ENCODE peak calls at places on chromosome 5, in nine cellular contexts. K is CD8-positive, alpha-beta T cell; X is SK-N-MC; G is GM23248; R is right lobe of liver; Y is thoracic aorta; M is heart left ventricle; I is substantia nigra; T is MM.1S. F is an unnamed sample.

GRCh38 chr5:54018438-54018837 is 291.9 kb downstream of the ARL15 start:
- DNase-seq in K (no peak), X (no peak), G (no peak), R (no peak), Y (no peak), M (no peak), I (no peak), T (no peak), F (no peak)

GRCh38 chr5:180598797-180599589 is 7.7 kb upstream of the SCGB3A1 start:
- DNase-seq in K (no peak), X (no peak), G (no peak), R (no peak), Y (no peak), M (no peak), I (no peak), T (no peak), F (no peak)

GRCh38 chr5:119286516-119287488 is 69.0 kb upstream of the TNFAIP8 start:
- DNase-seq in K (no peak), X (no peak), G (no peak), R (no peak), Y (no peak), M (no peak), I (no peak), T (no peak), F (no peak)

GRCh38 chr5:112289465-112289864 is 129.6 kb downstream of the EPB41L4A start:
- DNase-seq in K (no peak), X (no peak), G (no peak), R (no peak), Y (no peak), M (no peak), I (no peak), T (no peak), F (no peak)

GRCh38 chr5:64518784-64519183 is 13.0 kb downstream of the RGS7BP start:
- DNase-seq in K (no peak), X (no peak), G (no peak), R (no peak), Y (no peak), M (no peak), I (no peak), T (peak; percentile 53), F (no peak)

GRCh38 chr5:42689391-42689790 is 67.2 kb upstream of the CCDC152 start:
- DNase-seq in K (no peak), X (no peak), G (no peak), R (peak; percentile 49), Y (no peak), M (no peak), I (no peak), T (no peak), F (no peak)

GRCh38 chr5:40360685-40361084 is 319.0 kb upstream of the PTGER4 start:
- DNase-seq in K (no peak), X (no peak), G (no peak), R (no peak), Y (no peak), M (no peak), I (no peak), T (no peak), F (no peak)

GRCh38 chr5:131879705-131880104 is 65.8 kb downstream of the MEIKIN start:
- DNase-seq in K (no peak), X (no peak), G (no peak), R (no peak), Y (no peak), M (no peak), I (no peak), T (no peak), F (no peak)

GRCh38 chr5:176769911-176770310 is 40.4 kb upstream of the UNC5A start:
- DNase-seq in K (no peak), X (no peak), G (no peak), R (peak; percentile 24), Y (no peak), M (no peak), I (no peak), T (no peak), F (no peak)

GRCh38 chr5:180128671-180129261 is 57.2 kb upstream of the RNF130 start:
- DNase-seq in K (no peak), X (no peak), G (no peak), R (no peak), Y (no peak), M (no peak), I (peak; percentile 47), T (no peak), F (no peak)

GRCh38 chr5:42813533-42813932 is 1.8 kb upstream of the SELENOP start:
- DNase-seq in K (no peak), X (no peak), G (no peak), R (peak; percentile 65), Y (no peak), M (no peak), I (no peak), T (no peak), F (no peak)

GRCh38 chr5:88398316-88398715 is 129.7 kb upstream of the TMEM161B start:
- DNase-seq in K (no peak), X (no peak), G (no peak), R (no peak), Y (no peak), M (no peak), I (no peak), T (no peak), F (no peak)

GRCh38 chr5:53360811-53361210 is 119.6 kb upstream of the FST start:
- DNase-seq in K (no peak), X (no peak), G (peak; percentile 87), R (no peak), Y (no peak), M (no peak), I (no peak), T (no peak), F (no peak)

GRCh38 chr5:9454012-9454481 is 91.8 kb downstream of the SEMA5A start:
- DNase-seq in K (no peak), X (no peak), G (peak; percentile 74), R (no peak), Y (no peak), M (no peak), I (no peak), T (no peak), F (no peak)

GRCh38 chr5:171924493-171925122 is 81.8 kb downstream of the FBXW11 start:
- DNase-seq in K (no peak), X (no peak), G (no peak), R (no peak), Y (no peak), M (no peak), I (no peak), T (no peak), F (peak; percentile 11)

GRCh38 chr5:175765858-175766257 is 105.5 kb upstream of the CPLX2 start:
- DNase-seq in K (no peak), X (no peak), G (no peak), R (no peak), Y (no peak), M (no peak), I (no peak), T (no peak), F (no peak)

GRCh38 chr5:176131771-176132170 is 106.5 kb upstream of the SIMC1 start:
- DNase-seq in K (no peak), X (no peak), G (no peak), R (no peak), Y (no peak), M (no peak), I (no peak), T (no peak), F (no peak)

GRCh38 chr5:96997265-96997859 is 61.5 kb downstream of the LNPEP start:
- DNase-seq in K (no peak), X (peak; percentile 24), G (peak; percentile 68), R (no peak), Y (no peak), M (no peak), I (no peak), T (peak; percentile 63), F (peak; percentile 70)

GRCh38 chr5:179217956-179218355 is 127.3 kb downstream of the ADAMTS2 start:
- DNase-seq in K (no peak), X (no peak), G (no peak), R (no peak), Y (no peak), M (no peak), I (no peak), T (no peak), F (no peak)

GRCh38 chr5:43312076-43312620 is 1.1 kb downstream of the HMGCS1 start:
- DNase-seq in K (no peak), X (no peak), G (peak; percentile 7), R (no peak), Y (no peak), M (no peak), I (no peak), T (no peak), F (peak; percentile 20)

DNA sequence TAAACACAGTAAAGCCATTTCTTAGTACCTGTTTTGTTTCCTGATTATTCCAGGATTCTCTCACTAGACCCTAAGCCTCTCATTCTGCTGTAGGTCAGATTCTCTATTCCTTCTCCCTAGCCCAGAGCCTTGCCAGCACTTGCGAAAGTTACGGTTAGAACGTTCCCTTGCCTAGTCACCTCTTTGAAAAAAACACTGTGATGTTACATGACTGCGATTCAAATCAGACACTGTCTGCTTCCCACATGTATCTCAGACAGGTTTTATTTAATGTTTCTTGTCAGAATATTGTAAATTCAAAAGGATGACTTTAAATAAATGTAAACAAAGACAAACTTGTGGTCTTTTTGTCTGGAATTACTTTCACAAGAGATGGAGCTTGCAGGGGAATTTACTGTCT is 116.5 kb upstream of the OTULINL start:
- DNase-seq in K (no peak), X (no peak), G (peak; percentile 66), R (no peak), Y (no peak), M (no peak), I (no peak), T (no peak), F (no peak)
- H3K27ac ChIP-seq in K (no peak overlapping the region), X (no peak overlapping the region), G (peak overlapping the region; percentile 81), R (no peak overlapping the region), Y (no peak overlapping the region), M (no peak overlapping the region), I (no peak overlapping the region), T (no peak overlapping the region), F (no peak overlapping the region)

GRCh38 chr5:128895122-128895521 is 70.2 kb upstream of the SLC27A6 start:
- DNase-seq in K (no peak), X (no peak), G (no peak), R (no peak), Y (no peak), M (no peak), I (no peak), T (no peak), F (no peak)
- H3K27ac ChIP-seq in K (no peak overlapping the region), X (no peak overlapping the region), G (no peak overlapping the region), R (no peak overlapping the region), Y (no peak overlapping the region), M (no peak overlapping the region), I (no peak overlapping the region), T (no peak overlapping the region), F (no peak overlapping the region)

GRCh38 chr5:56111404-56111781 is 116.6 kb upstream of the IL6ST start:
- DNase-seq in K (no peak), X (no peak), G (no peak), R (no peak), Y (no peak), M (no peak), I (no peak), T (no peak), F (no peak)
- H3K27ac ChIP-seq in K (no peak overlapping the region), X (no peak overlapping the region), G (no peak overlapping the region), R (no peak overlapping the region), Y (no peak overlapping the region), M (no peak overlapping the region), I (no peak overlapping the region), T (no peak overlapping the region), F (no peak overlapping the region)

DNA sequence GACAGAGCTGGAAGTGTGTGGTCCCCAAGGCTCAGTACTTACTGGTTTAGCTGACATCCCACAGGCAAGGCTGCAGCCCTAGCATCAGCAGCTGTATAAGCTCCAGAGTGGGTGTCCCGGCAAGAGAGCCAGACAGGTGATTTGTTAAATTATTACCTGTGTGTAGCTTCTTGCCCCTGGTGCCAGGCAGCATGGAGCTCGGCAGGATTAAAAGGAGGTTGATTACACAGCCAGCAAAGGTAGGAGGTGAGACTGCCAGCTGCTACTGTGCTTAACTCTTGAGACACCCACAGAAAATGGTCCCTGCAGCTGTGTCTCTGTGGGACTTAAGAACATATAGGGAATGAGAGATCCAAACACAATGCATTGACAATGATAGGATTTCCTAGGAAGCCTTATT is 54.2 kb downstream of the ARHGAP26 start:
- DNase-seq in K (no peak), X (no peak), G (no peak), R (no peak), Y (no peak), M (no peak), I (no peak), T (no peak), F (no peak)
- H3K27ac ChIP-seq in K (no peak overlapping the region), X (no peak overlapping the region), G (no peak overlapping the region), R (no peak overlapping the region), Y (no peak overlapping the region), M (peak overlapping the region; percentile 60), I (no peak overlapping the region), T (no peak overlapping the region), F (no peak overlapping the region)